ENCODE peak calls at places on chromosome 10, in four cellular contexts. G is LHCN-M2; J is stimulated activated naive CD8-positive, alpha-beta T cell treated with anti-CD3 and anti-CD28 coated beads, Interleukin-15, amount 100 ng/mL, for 72 hours; B is NCI-H2171. D is an unnamed sample.
A peak's percentile ranks its signal among the peaks of the same experiment; 100 is the strongest.

GRCh38 chr10:68121020-68121743 is 11.9 kb downstream of the MYPN start:
- DNase-seq in J (no peak), B (no peak), G (no peak), D (no peak)

GRCh38 chr10:5927306-5927705 is 37.3 kb downstream of the FBH1 start:
- DNase-seq in B (no peak), G (no peak), J (no peak), D (no peak)

GRCh38 chr10:63605568-63605967 is 84.4 kb downstream of the REEP3 start:
- DNase-seq in J (no peak), B (no peak), G (peak; percentile 19), D (no peak)

GRCh38 chr10:84337199-84337598 is 8.8 kb downstream of the CCSER2 start:
- DNase-seq in J (no peak), G (no peak), B (no peak), D (no peak)

GRCh38 chr10:21138769-21139324 is 241.7 kb upstream of the NEBL start:
- DNase-seq in J (no peak), B (no peak), G (no peak), D (no peak)

GRCh38 chr10:80702143-80702542 is 164.4 kb downstream of the SH2D4B start:
- DNase-seq in B (no peak), G (no peak), J (no peak), D (no peak)

GRCh38 chr10:5411941-5412276 is 448 bp upstream of the NET1 start:
- DNase-seq in G (peak; percentile 3), J (no peak), B (peak; percentile 8), D (no peak)

GRCh38 chr10:27646194-27646593 is 99.4 kb downstream of the MKX start:
- DNase-seq in J (no peak), G (no peak), B (no peak), D (no peak)

GRCh38 chr10:125101581-125101980 is 58.8 kb downstream of the CTBP2 start:
- DNase-seq in G (no peak), B (no peak), J (no peak), D (no peak)

GRCh38 chr10:21985541-21985940 is 18.0 kb downstream of the DNAJC1 start:
- DNase-seq in J (no peak), G (peak; percentile 54), B (no peak), D (no peak)

GRCh38 chr10:77002872-77003271 is 634.7 kb downstream of the KCNMA1 start:
- DNase-seq in J (no peak), G (no peak), B (no peak), D (no peak)

GRCh38 chr10:61284222-61284890 is 168.8 kb downstream of the TMEM26 start:
- DNase-seq in G (peak; percentile 63), B (no peak), J (no peak), D (no peak)

GRCh38 chr10:91883549-91884542 is 25.4 kb downstream of the FGFBP3 start:
- DNase-seq in B (no peak), J (no peak), G (peak; percentile 33), D (no peak)

GRCh38 chr10:12902135-12902572 is 99.4 kb downstream of the CCDC3 start:
- DNase-seq in G (peak; percentile 50), B (peak; percentile 22), J (peak; percentile 46), D (no peak)

GRCh38 chr10:17272648-17273047 is 44.6 kb downstream of the VIM start:
- DNase-seq in G (no peak), J (no peak), B (no peak), D (no peak)

GRCh38 chr10:61100882-61101281 is 156.9 kb upstream of the RHOBTB1 start:
- DNase-seq in B (peak; percentile 60), J (no peak), G (no peak), D (peak; percentile 6)

GRCh38 chr10:117996709-117997108 is 50.0 kb downstream of the RAB11FIP2 start:
- DNase-seq in B (no peak), J (no peak), G (no peak), D (no peak)

GRCh38 chr10:72084094-72084459 is 4.3 kb downstream of the SPOCK2 start:
- DNase-seq in J (peak; percentile 71), G (no peak), B (no peak), D (no peak)

GRCh38 chr10:75117996-75118395 is 6.5 kb downstream of the SAMD8 start:
- DNase-seq in J (no peak), B (no peak), G (no peak), D (no peak)